ENCODE peak calls at places on chromosomes 3 and 15, in seven cellular contexts. M is kidney epithelial cell, Z is cardiac muscle cell, I is upper lobe of left lung, T is A673, Q is foreskin fibroblast, S is mammary epithelial cell. A is an unnamed sample.

GRCh38 chr15:40303576-40303975 is 4.2 kb downstream of the PLCB2 start:
- DNase-seq in M (no peak), Z (no peak), I (no peak), T (no peak), Q (no peak), S (no peak), A (no peak)

GRCh38 chr3:13106308-13106970 is 33.2 kb upstream of the IQSEC1 start:
- DNase-seq in M (peak), Z (no peak), I (no peak), T (no peak), Q (peak), S (peak), A (no peak)

GRCh38 chr15:58748040-58748786 is 1.3 kb downstream of the ADAM10 start:
- DNase-seq in M (no peak), Z (peak), I (no peak), T (no peak), Q (no peak), S (peak), A (peak)

GRCh38 chr3:46884427-46884826 is 6.9 kb downstream of the PTH1R start:
- DNase-seq in M (no peak), Z (no peak), I (peak), T (no peak), Q (no peak), S (no peak), A (no peak)

GRCh38 chr15:69156726-69157381 is 3.6 kb upstream of the GLCE start:
- DNase-seq in M (no peak), Z (peak), I (no peak), T (no peak), Q (no peak), S (no peak), A (no peak)

GRCh38 chr3:114809668-114810413 is 337.2 kb downstream of the ZBTB20 start:
- DNase-seq in M (no peak), Z (no peak), I (no peak), T (no peak), Q (peak), S (peak), A (peak)

GRCh38 chr3:187986514-187986934 is 167.4 kb upstream of the LPP start:
- DNase-seq in M (peak), Z (no peak), I (no peak), T (no peak), Q (peak), S (peak), A (no peak)

GRCh38 chr15:69141286-69141701 is 19.1 kb upstream of the GLCE start:
- DNase-seq in M (no peak), Z (no peak), I (no peak), T (no peak), Q (no peak), S (no peak), A (no peak)

GRCh38 chr3:187318819-187319616 is 27.5 kb upstream of the MASP1 start:
- DNase-seq in M (peak), Z (peak), I (no peak), T (peak), Q (peak), S (peak), A (peak)

GRCh38 chr3:124217542-124217941 is 225.6 kb upstream of the ROPN1 start:
- DNase-seq in M (peak), Z (peak), I (no peak), T (peak), Q (peak), S (peak), A (peak)

GRCh38 chr3:194323785-194324735 is 27.1 kb downstream of the CPN2 start:
- DNase-seq in M (no peak), Z (peak), I (peak), T (peak), Q (no peak), S (no peak), A (peak)

GRCh38 chr3:79937567-79937966 is 169.8 kb upstream of the ROBO1 start:
- DNase-seq in M (peak), Z (no peak), I (no peak), T (no peak), Q (no peak), S (peak), A (no peak)

GRCh38 chr3:13535905-13536304 is 13.0 kb upstream of the FBLN2 start:
- DNase-seq in M (no peak), Z (no peak), I (peak), T (no peak), Q (no peak), S (no peak), A (no peak)

GRCh38 chr3:108346301-108346989 is 50.1 kb downstream of the HHLA2 start:
- DNase-seq in M (no peak), Z (no peak), I (no peak), T (no peak), Q (no peak), S (no peak), A (no peak)

GRCh38 chr3:114800272-114800671 is 346.8 kb downstream of the ZBTB20 start:
- DNase-seq in M (no peak), Z (no peak), I (no peak), T (no peak), Q (no peak), S (no peak), A (no peak)

GRCh38 chr15:101689901-101690300 is 34.4 kb downstream of the TARS3 start:
- DNase-seq in M (no peak), Z (no peak), I (no peak), T (no peak), Q (peak), S (peak), A (no peak)

DNA sequence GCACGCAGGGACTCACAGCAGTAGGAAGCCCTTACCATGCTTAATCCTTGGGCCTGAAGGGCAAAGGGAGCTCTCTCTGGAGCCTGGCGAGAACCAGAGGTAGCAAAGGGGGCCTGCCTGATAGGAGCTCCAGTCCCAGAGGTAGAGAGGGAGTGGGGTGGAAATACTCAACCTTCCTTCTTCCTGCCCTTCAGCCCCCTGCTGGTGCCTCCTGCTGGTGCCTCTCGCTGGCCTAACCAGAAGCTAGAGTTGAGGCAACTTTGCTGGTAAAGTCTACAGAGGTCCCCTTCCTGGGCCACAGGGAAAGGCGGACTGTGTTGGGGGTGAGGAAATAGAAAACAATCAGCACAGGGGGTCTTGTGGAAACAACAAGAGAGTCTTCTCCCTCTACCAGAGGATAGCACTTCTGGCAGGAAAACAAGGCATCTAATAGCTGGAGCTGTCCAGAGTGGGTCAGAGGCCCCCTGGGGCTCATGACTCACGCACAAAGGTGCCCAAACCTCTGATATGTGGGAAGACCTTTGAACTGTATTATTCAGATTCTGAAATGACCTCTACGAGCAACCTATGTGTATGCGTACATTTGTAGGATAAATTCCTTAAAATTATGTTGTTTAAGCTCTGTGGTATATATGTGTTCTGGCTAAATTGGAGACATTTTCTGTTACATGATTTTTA is 133.8 kb downstream of the LRRC28 start:
- DNase-seq in M (no peak), Z (no peak), I (no peak), T (no peak), Q (no peak), S (no peak), A (no peak)
- TF ChIP-seq CTCF in M (peak), Z (peak), I (no peak), T (peak), Q (peak), S (no peak), A (no peak)

DNA sequence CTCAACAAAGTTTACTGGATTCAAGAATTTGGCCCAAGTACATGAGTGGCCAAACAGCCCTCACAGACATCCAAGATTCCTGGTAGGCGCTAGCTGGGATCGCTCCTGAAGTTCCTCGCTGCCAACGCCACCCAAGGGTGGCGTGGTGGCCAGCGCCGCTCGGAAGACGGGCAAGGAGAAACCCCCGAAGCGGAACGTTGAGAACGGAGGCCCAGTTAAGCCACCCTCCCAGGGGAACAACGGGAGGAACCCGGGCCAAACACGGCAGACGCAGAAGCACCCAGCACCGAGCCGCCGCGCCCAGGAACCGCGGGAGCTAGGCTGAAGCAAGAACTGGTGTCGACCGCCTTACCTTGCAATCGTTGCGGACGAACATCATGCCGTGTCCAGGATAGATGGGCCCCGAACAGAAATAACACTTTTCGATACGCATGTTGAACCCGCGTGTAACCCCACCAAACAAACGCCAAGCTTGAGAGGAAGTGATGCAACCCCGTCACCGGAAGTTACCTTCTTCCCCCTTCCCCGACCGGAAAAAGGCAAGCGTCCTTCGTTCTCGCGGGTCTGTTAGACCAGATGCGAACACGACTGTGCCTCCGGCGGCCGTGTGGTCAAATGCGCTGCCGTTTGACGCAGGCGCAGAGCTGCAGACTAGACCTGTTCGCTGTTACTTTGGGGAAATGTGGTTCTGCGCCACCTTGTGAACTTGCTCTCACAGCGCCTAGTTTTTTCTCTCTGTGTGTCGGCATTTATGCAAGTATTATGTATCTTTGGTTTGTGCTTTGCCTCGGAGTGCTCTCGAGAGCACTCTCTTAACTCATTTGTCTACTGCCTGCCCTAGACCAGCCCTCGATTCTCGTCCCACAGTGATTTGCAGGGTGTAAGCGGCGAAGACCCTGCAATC is at the start of gene RSL24D1:
- DNase-seq in M (peak), Z (peak), I (peak), T (peak), Q (peak), S (peak), A (peak)
- TF ChIP-seq CTCF in M (peak), Z (peak), I (no peak), T (peak), Q (peak), S (peak), A (peak)

DNA sequence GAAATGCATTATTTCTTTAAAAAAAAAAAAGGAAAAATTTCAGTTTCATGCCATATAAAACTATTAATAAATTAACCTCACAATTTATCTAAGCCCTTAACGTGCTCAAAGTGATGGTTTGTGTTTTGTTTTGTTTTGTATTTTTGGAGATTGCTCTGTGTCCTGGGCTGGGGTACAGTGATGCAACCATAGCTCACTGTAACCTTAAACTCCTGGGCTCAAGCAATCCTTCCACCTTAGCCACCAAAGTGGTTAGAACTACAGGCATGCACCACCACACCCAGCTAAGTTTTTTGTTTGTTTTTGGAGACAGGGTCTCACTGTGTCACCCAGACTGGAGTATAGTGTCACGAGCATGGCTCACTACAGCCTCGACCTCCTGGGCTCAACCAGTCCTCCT is 180.7 kb downstream of the UBE2E2 start:
- DNase-seq in M (no peak), Z (no peak), I (no peak), T (no peak), Q (no peak), S (no peak), A (no peak)
- TF ChIP-seq CTCF in M (no peak), Z (no peak), I (no peak), T (no peak), Q (no peak), S (no peak), A (no peak)

GRCh38 chr3:141345951-141346817 is 22.1 kb upstream of the ZBTB38 start:
- DNase-seq in M (no peak), Z (no peak), I (no peak), T (no peak), Q (no peak), S (no peak), A (no peak)

GRCh38 chr3:141341536-141341935 is 26.8 kb upstream of the ZBTB38 start:
- DNase-seq in M (no peak), Z (no peak), I (no peak), T (no peak), Q (no peak), S (no peak), A (no peak)

GRCh38 chr3:141345528-141345927 is 22.8 kb upstream of the ZBTB38 start:
- DNase-seq in M (no peak), Z (no peak), I (no peak), T (no peak), Q (no peak), S (no peak), A (no peak)

GRCh38 chr3:141342386-141342785 is 25.9 kb upstream of the ZBTB38 start:
- DNase-seq in M (no peak), Z (no peak), I (no peak), T (no peak), Q (no peak), S (no peak), A (no peak)

DNA sequence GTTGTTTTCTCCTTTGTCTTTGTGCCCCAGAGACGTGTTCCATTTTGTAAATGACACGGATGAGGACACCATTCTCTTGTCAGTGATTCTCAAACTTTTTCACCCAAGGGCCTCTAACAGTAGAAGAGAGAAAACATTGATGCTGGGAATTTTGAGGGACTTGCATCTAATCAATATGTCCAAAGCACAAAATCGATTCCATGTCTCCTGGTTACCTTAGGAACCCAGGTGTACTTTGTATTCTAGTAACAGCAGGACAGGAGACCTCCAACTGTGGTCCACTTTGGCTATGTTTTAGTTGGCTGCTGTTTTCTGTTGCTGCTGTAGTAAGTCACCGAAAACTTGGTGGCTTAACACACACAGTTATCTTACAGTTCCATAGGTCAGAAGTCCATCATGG is 24.5 kb upstream of the ZBTB38 start:
- DNase-seq in M (no peak), Z (no peak), I (no peak), T (no peak), Q (no peak), S (no peak), A (no peak)
- TF ChIP-seq CTCF in M (no peak), Z (no peak), I (no peak), T (no peak), Q (no peak), S (no peak), A (no peak)

GRCh38 chr3:53643757-53644156 is 149.3 kb downstream of the CACNA1D start:
- DNase-seq in M (no peak), Z (peak), I (no peak), T (no peak), Q (no peak), S (no peak), A (no peak)
- TF ChIP-seq CTCF in M (peak), Z (no peak), I (no peak), T (no peak), Q (no peak), S (no peak), A (no peak)

GRCh38 chr15:50888054-50888453 is 20.4 kb upstream of the AP4E1 start:
- DNase-seq in M (no peak), Z (no peak), I (no peak), T (no peak), Q (no peak), S (no peak), A (no peak)
- TF ChIP-seq CTCF in M (no peak), Z (no peak), I (no peak), T (no peak), Q (no peak), S (no peak), A (no peak)

DNA sequence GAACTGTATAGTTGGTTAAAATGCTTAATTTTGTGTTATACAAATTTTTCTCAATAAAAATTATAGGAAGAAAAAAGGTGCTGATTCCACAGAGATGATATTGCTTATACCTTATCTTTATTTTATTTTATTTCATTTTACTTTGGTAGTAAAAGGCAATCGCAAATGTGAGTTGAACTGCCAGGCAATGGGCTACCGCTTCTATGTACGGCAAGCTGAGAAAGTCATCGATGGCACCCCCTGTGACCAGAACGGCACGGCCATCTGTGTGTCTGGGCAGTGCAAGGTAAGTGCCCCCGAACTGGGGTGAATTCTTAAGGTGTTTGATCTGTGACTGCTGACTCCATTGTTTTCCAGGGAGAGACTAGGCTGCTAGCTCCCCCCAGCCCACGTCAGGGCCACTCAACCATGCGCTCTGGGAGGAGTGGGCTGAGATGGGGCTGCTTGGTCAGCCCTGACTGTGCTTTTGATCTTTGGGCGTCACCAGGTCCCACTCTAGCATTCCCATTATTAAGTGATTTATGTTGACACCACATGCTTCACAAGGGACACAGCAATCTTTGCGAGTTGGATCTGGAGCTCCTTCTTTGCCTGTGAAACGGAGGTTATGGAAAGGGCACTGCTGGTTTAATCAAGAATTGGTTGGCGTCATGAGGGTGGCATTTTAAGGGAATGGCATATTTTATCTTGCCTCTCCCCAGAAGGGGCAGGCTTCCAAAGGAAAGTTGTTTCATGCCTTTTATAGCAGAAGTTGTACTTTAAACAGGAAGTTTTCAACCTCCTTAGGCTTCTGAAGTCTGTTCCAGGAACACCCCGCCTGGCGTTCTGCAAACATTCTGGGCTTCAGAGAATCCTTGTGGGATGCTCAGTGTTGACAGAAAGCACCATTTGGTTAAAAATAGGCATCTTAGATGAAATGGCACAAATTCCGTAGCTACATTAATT is 296.5 kb downstream of the THSD4 start:
- DNase-seq in M (peak), Z (peak), I (no peak), T (no peak), Q (peak), S (no peak), A (no peak)
- TF ChIP-seq CTCF in M (peak), Z (no peak), I (no peak), T (no peak), Q (peak), S (no peak), A (no peak)

GRCh38 chr15:66831289-66831688 is 129.3 kb downstream of the SMAD6 start:
- DNase-seq in M (no peak), Z (no peak), I (no peak), T (no peak), Q (no peak), S (no peak), A (no peak)
- TF ChIP-seq CTCF in M (no peak), Z (no peak), I (no peak), T (no peak), Q (no peak), S (no peak), A (no peak)

DNA sequence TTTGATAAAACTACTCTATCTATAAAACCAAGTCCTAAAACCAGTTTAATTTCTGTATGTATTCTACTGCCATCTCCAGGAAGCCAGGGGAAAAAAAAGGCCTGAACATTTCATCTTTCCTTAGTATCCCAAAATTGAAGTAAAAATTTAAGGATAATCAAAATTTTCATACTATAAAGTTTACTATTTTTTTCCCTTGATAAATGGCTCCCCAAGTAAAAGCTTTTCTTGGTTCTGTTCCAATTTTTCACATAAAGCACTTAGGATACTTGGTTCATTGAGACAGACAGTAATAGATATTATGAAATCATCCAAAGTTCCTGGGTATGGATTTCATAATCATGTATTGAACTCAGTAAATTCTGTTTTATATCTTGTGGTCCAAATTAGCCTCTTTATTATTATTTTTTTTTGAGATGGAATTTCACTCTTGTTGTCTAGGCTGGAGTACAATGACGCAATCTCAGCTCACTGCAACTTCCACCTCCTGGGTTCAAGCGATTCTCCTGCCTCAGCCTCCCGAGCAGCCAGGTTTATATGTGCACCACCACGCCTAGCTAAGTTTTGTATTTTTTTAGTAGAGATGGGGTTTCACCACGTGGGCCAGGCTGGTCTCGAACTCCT is 34.5 kb downstream of the ICE2 start:
- DNase-seq in M (no peak), Z (no peak), I (no peak), T (peak), Q (no peak), S (peak), A (no peak)
- TF ChIP-seq CTCF in M (peak), Z (peak), I (no peak), T (peak), Q (peak), S (peak), A (no peak)